ENCODE peak calls at places on chromosomes 1 and 21, in nine cellular contexts. W is fibroblast of lung; I is stimulated activated CD8-positive, alpha-beta memory T cell treated with anti-CD3 and anti-CD28 coated beads, Interleukin-2, amount 100 ng/mL, for 1 hour; T is activated CD4-positive, alpha-beta T cell treated with anti-CD3 and anti-CD28 coated beads, Interleukin-2, amount 10 ng/mL, durations not matched to agents 7 days and 5 days; D is transverse colon; E is T-helper 1 cell; V is aorta; X is stimulated activated CD4-positive, alpha-beta T cell treated with anti-CD3 and anti-CD28 coated beads, Interleukin-4, amount 100 ng/mL, for 1 hour; C is LoVo. L is an unnamed sample.

GRCh38 chr1:36528361-36529349 is 45.9 kb upstream of the CSF3R start:
- DNase-seq in C (no peak), T (no peak), D (no peak), X (no peak), W (no peak), I (no peak), E (no peak), V (no peak), L (no peak)

GRCh38 chr1:233127157-233127556 is 168.4 kb downstream of the PCNX2 start:
- DNase-seq in E (no peak), D (no peak), C (no peak), X (no peak), T (no peak), V (no peak), I (no peak), W (no peak), L (no peak)

GRCh38 chr21:31660134-31660565 is 657 bp downstream of the SOD1 start:
- DNase-seq in D (peak), T (peak), V (no peak), E (no peak), W (peak), C (peak), X (no peak), I (no peak), L (no peak)

GRCh38 chr1:76679534-76680152 is 187.6 kb upstream of the ST6GALNAC5 start:
- DNase-seq in C (no peak), I (no peak), D (no peak), X (no peak), E (no peak), T (no peak), V (no peak), W (no peak), L (no peak)

GRCh38 chr1:181075727-181076350 is 12.7 kb upstream of the IER5 start:
- DNase-seq in T (no peak), I (no peak), W (no peak), E (no peak), X (no peak), D (no peak), C (no peak), V (no peak), L (no peak)

GRCh38 chr1:90711696-90712095 is 5.4 kb downstream of the BARHL2 start:
- DNase-seq in W (no peak), E (no peak), V (no peak), T (no peak), C (no peak), X (no peak), I (no peak), D (no peak), L (no peak)

GRCh38 chr1:156931553-156931952 is 11.1 kb downstream of the LRRC71 start:
- DNase-seq in C (no peak), T (peak), E (no peak), D (no peak), V (peak), I (no peak), X (no peak), W (peak), L (no peak)

GRCh38 chr21:46152939-46153258 is 2.5 kb downstream of the FTCD start:
- DNase-seq in C (no peak), I (no peak), X (no peak), E (no peak), V (peak), W (no peak), T (no peak), D (no peak), L (no peak)

GRCh38 chr1:66542811-66543767 is 9.1 kb downstream of the SGIP1 start:
- DNase-seq in I (no peak), C (peak), X (no peak), V (peak), T (no peak), E (no peak), D (peak), W (peak), L (no peak)

GRCh38 chr1:61170328-61171238 is 88.2 kb downstream of the NFIA start:
- DNase-seq in D (no peak), E (no peak), V (no peak), I (no peak), C (no peak), X (no peak), T (no peak), W (peak), L (no peak)

GRCh38 chr1:205664399-205665108 is 15.8 kb downstream of the SLC45A3 start:
- DNase-seq in D (peak), C (no peak), E (no peak), T (no peak), X (no peak), I (no peak), W (no peak), V (no peak), L (no peak)

GRCh38 chr1:909861-910310 is 13.8 kb upstream of the SAMD11 start:
- DNase-seq in T (no peak), D (peak), E (no peak), I (no peak), C (no peak), V (peak), W (no peak), X (no peak), L (no peak)

GRCh38 chr21:43940672-43941071 is 71.4 kb upstream of the TRAPPC10 start:
- DNase-seq in X (no peak), T (no peak), C (no peak), V (no peak), I (no peak), D (peak), E (no peak), W (no peak), L (no peak)

GRCh38 chr1:85628791-85629531 is 48.4 kb downstream of the CCN1 start:
- DNase-seq in T (no peak), E (no peak), X (no peak), V (peak), D (peak), I (no peak), C (peak), W (peak), L (no peak)

GRCh38 chr1:240712014-240712731 is 100.2 kb upstream of the GREM2 start:
- DNase-seq in C (no peak), D (no peak), V (no peak), X (no peak), E (no peak), W (no peak), I (no peak), T (no peak), L (no peak)

GRCh38 chr1:174157157-174157806 is 2.0 kb upstream of the RABGAP1L start:
- DNase-seq in X (no peak), C (no peak), V (no peak), D (no peak), I (no peak), W (no peak), T (peak), E (no peak), L (no peak)

GRCh38 chr1:245859510-245860114 is 647.5 kb downstream of the SMYD3 start:
- DNase-seq in C (no peak), V (no peak), E (no peak), T (no peak), X (no peak), D (no peak), I (no peak), W (no peak), L (no peak)

GRCh38 chr1:61222240-61222639 is 139.9 kb downstream of the NFIA start:
- DNase-seq in D (no peak), X (no peak), W (no peak), V (no peak), T (no peak), I (no peak), C (no peak), E (no peak), L (no peak)

GRCh38 chr1:2148691-2149090 is 45.9 kb downstream of the FAAP20 start:
- DNase-seq in C (no peak), V (no peak), E (peak), I (peak), T (peak), D (peak), W (no peak), X (peak), L (peak)

GRCh38 chr1:207952617-207953542 is 42.0 kb upstream of the CD34 start:
- DNase-seq in V (no peak), T (no peak), X (no peak), E (no peak), D (no peak), C (no peak), I (no peak), W (no peak), L (no peak)

GRCh38 chr1:221719987-221720386 is 21.9 kb downstream of the DUSP10 start:
- DNase-seq in I (no peak), C (no peak), V (no peak), D (no peak), E (no peak), T (no peak), W (no peak), X (no peak), L (no peak)

GRCh38 chr1:4428711-4429110 is 225.7 kb upstream of the AJAP1 start:
- DNase-seq in D (no peak), V (no peak), W (no peak), X (no peak), T (no peak), E (no peak), C (no peak), I (no peak), L (no peak)